ENCODE peak calls at places on chromosome 11, in four cellular contexts. K is A549, Y is WTC11, E is K562. V is an unnamed sample.

GRCh38 chr11:109644158-109644557 is 222.2 kb downstream of the C11orf87 start:
- DNase-seq in Y (no peak), K (no peak), E (no peak), V (no peak)

GRCh38 chr11:7143908-7144307 is 55.1 kb downstream of the RBMXL2 start:
- DNase-seq in E (no peak), K (peak), Y (no peak), V (no peak)

GRCh38 chr11:86515297-86516094 is 140.8 kb downstream of the CCDC81 start:
- DNase-seq in Y (no peak), E (no peak), K (no peak), V (no peak)

GRCh38 chr11:78823588-78823987 is 248.9 kb upstream of the NARS2 start:
- DNase-seq in Y (no peak), K (no peak), E (no peak), V (no peak)

GRCh38 chr11:82733444-82734119 is at the start of gene FAM181B:
- DNase-seq in Y (peak), E (peak), K (peak), V (no peak)

GRCh38 chr11:73757598-73757997 is 3.3 kb downstream of the RAB6A start:
- DNase-seq in K (no peak), E (no peak), Y (no peak), V (peak)

GRCh38 chr11:2832718-2833020 is 52.9 kb downstream of the CDKN1C start:
- DNase-seq in K (no peak), Y (no peak), E (no peak), V (no peak)

GRCh38 chr11:111871693-111872161 is 346 bp upstream of the ALG9 start:
- DNase-seq in E (peak), K (no peak), Y (no peak), V (no peak)

GRCh38 chr11:59983212-59983611 is 19.4 kb downstream of the OOSP4A start:
- DNase-seq in Y (no peak), E (no peak), K (no peak), V (no peak)

GRCh38 chr11:35820614-35821013 is 123.2 kb upstream of the LDLRAD3 start:
- DNase-seq in Y (no peak), E (no peak), K (no peak), V (no peak)

GRCh38 chr11:61791737-61792309 is 576 bp downstream of the TMEM258 start:
- DNase-seq in E (peak), K (peak), Y (peak), V (peak)

GRCh38 chr11:93017821-93018690 is 48.6 kb downstream of the MTNR1B start:
- DNase-seq in K (peak), Y (no peak), E (no peak), V (no peak)

GRCh38 chr11:114832532-114833125 is 154.3 kb downstream of the NXPE2 start:
- DNase-seq in K (no peak), Y (no peak), E (no peak), V (no peak)

GRCh38 chr11:124179311-124179710 is 3.8 kb upstream of the OR10D3 start:
- DNase-seq in E (no peak), K (no peak), Y (no peak), V (no peak)

GRCh38 chr11:22671751-22672150 is 5.3 kb downstream of the GAS2 start:
- DNase-seq in E (no peak), K (no peak), Y (no peak), V (no peak)

DNA sequence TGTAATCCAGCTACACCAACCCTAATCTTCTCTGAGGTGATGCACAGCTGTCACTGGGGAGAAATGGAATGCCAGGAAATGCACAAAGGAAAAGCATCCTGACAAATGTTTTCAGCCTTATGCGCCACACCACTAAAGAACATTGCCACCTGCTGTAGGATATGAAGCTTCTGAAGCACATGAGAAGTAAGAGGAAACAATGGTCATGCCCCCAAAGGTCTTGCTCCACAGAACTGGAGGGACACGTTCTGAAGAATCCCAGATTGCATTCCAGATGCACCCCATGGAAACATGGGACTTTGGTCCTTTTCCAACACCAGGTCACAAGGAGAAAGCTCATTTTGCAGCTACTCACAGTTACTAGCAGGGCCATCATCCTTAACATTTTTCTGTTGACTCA is 48.7 kb upstream of the ZBED5 start:
- DNase-seq in K (peak), E (no peak), Y (no peak), V (no peak)
- TF ChIP-seq NR3C1 in K (no peak), E (no peak), Y (no peak), V (no peak)

DNA sequence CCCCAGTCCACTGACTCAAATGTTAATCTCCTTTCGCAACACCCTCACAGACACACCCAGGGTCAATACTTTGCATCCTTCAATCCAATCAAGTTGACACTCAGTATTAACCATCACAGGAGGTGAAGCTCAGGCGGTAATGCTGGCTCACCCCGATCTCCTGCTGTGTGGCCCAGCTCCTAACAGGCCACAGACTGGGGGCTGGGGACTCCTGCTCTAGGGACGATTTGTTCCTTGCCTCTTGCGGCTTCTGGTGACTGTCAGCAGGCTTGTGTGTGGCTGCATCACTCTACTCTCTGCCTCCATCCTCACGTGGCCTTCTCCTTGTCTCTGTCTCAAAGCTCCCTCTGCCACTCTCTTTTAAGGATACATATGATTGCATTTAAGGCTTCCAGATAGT is 45.0 kb downstream of the SPON1 start:
- DNase-seq in K (no peak), E (no peak), Y (no peak), V (no peak)
- TF ChIP-seq NR3C1 in K (no peak), E (no peak), Y (no peak), V (no peak)

GRCh38 chr11:57885298-57886035 is 123.9 kb downstream of the CTNND1 start:
- DNase-seq in E (no peak), Y (peak), K (peak), V (peak)
- TF ChIP-seq NR3C1 in E (no peak), Y (no peak), K (no peak), V (no peak)

GRCh38 chr11:16784671-16785070 is 46.2 kb downstream of the C11orf58 start:
- DNase-seq in K (no peak), Y (no peak), E (no peak), V (no peak)

GRCh38 chr11:16784097-16784496 is 45.6 kb downstream of the C11orf58 start:
- DNase-seq in Y (no peak), E (no peak), K (no peak), V (no peak)

GRCh38 chr11:16786131-16786530 is 47.7 kb downstream of the C11orf58 start:
- DNase-seq in K (no peak), Y (no peak), E (no peak), V (peak)

GRCh38 chr11:16787035-16787744 is 48.7 kb downstream of the C11orf58 start:
- DNase-seq in K (no peak), Y (no peak), E (no peak), V (no peak)

DNA sequence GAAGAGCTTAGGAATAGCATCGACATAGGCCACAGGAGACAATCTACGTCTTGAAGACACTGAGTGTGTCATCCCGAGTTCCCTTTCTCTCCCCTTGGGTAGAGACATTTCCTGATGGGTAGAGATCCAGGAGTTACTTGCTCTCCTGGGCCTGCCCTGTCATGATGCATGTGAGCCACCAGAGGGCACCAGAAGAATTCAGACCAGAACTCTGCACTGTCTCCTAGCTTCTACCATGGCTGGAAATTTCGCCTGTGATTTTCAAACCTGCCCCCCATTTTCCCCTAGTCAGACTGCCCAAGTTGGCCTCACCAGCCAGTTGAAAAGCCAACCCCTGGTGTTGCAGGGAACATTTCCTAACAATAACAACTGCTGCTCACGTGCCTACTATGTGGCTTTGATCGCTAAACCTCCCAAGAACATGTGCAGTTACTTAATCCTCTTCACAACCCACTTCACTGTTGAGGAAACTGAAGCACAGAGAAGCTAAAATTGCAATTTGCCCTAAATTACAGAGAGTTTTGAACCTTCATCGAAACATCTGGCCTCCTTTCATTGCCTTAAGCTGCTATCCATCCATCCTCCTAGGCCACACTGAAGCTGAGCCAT is 47.2 kb downstream of the C11orf58 start:
- DNase-seq in E (peak), K (peak), Y (peak), V (peak)
- TF ChIP-seq NR3C1 in E (no peak), K (no peak), Y (no peak), V (no peak)